ENCODE peak calls at places on chromosome 12, in five cellular contexts. L is renal cortical epithelial cell, Q is fibroblast of the aortic adventitia, Y is T-helper 1 cell, O is HEK293T. H is an unnamed sample.

GRCh38 chr12:123120452-123121166 is 30.3 kb downstream of the PITPNM2 start:
- DNase-seq in L (no peak), Q (no peak), Y (no peak), O (no peak), H (no peak)

GRCh38 chr12:18323159-18323558 is 61.8 kb downstream of the PIK3C2G start:
- DNase-seq in L (peak; percentile 58), Q (peak; percentile 35), Y (no peak), O (no peak), H (no peak)

GRCh38 chr12:116403546-116403945 is 126.1 kb upstream of the MED13L start:
- DNase-seq in L (no peak), Q (no peak), Y (no peak), O (no peak), H (peak; percentile 35)

GRCh38 chr12:109999649-109999971 is 380 bp downstream of the ANKRD13A start:
- DNase-seq in L (no peak), Q (no peak), Y (no peak), O (no peak), H (no peak)

GRCh38 chr12:2732290-2732689 is 62.5 kb upstream of the FKBP4 start:
- DNase-seq in L (no peak), Q (no peak), Y (no peak), O (no peak), H (no peak)

GRCh38 chr12:93741741-93742085 is 64.5 kb downstream of the CRADD start:
- DNase-seq in L (no peak), Q (peak; percentile 63), Y (peak; percentile 1), O (no peak), H (no peak)

GRCh38 chr12:49944046-49944445 is 6.5 kb upstream of the AQP2 start:
- DNase-seq in L (no peak), Q (no peak), Y (no peak), O (no peak), H (no peak)

GRCh38 chr12:49580572-49581535 is 12.9 kb upstream of the MCRS1 start:
- DNase-seq in L (peak; percentile 75), Q (peak; percentile 76), Y (peak; percentile 44), O (peak; percentile 84), H (peak; percentile 64)

GRCh38 chr12:2248087-2248900 is 195.5 kb downstream of the CACNA1C start:
- DNase-seq in L (no peak), Q (peak; percentile 21), Y (no peak), O (no peak), H (no peak)

GRCh38 chr12:15863984-15864383 is 18.2 kb upstream of the STRAP start:
- DNase-seq in L (no peak), Q (no peak), Y (no peak), O (no peak), H (no peak)

GRCh38 chr12:46409342-46409741 is 36.8 kb upstream of the SLC38A2 start:
- DNase-seq in L (no peak), Q (no peak), Y (no peak), O (no peak), H (no peak)

GRCh38 chr12:118357327-118358007 is 15.2 kb downstream of the TAOK3 start:
- DNase-seq in L (no peak), Q (peak; percentile 74), Y (peak; percentile 51), O (peak; percentile 47), H (peak; percentile 65)

GRCh38 chr12:15601210-15601800 is 187.9 kb downstream of the EPS8 start:
- DNase-seq in L (peak; percentile 92), Q (peak; percentile 91), Y (no peak), O (no peak), H (peak; percentile 98)

H was measured in bronchial epithelial cell.